ENCODE peak calls at places on chromosomes 5 and 9, in eight cellular contexts. N is hepatocyte, J is upper lobe of right lung, R is ovary, Q is prostate gland, O is HepG2, H is fibroblast of lung, V is PC-9. A is an unnamed sample. For H3K4me1, the result is how much of the 10 kb centered on the place peaks cover.

GRCh38 chr9:111966851-111967250 is 70.2 kb downstream of the UGCG start:
- DNase-seq in J (no peak), V (no peak), R (no peak), Q (no peak), N (peak), O (no peak), H (no peak), A (peak)

GRCh38 chr5:145887976-145888574 is 15.3 kb upstream of the GRXCR2 start:
- DNase-seq in Q (no peak), H (peak), J (no peak), O (peak), R (no peak), N (peak), V (peak), A (peak)

GRCh38 chr5:123176224-123176937 is 87.3 kb downstream of the PRDM6 start:
- DNase-seq in O (no peak), H (peak), R (no peak), V (no peak), Q (no peak), N (no peak), J (no peak), A (no peak)

GRCh38 chr9:127776195-127776918 is 2.1 kb downstream of the SH2D3C start:
- DNase-seq in N (no peak), O (no peak), V (no peak), Q (no peak), J (peak), H (no peak), R (no peak), A (peak)

GRCh38 chr9:137070906-137071275 is 534 bp upstream of the SAPCD2 start:
- DNase-seq in N (no peak), J (no peak), V (no peak), H (no peak), O (peak), Q (no peak), R (no peak), A (no peak)

GRCh38 chr9:18338042-18338441 is 135.9 kb upstream of the ADAMTSL1 start:
- DNase-seq in V (no peak), R (no peak), O (no peak), J (no peak), H (peak), Q (no peak), N (no peak), A (no peak)

GRCh38 chr5:83085106-83085505 is 7.8 kb downstream of the XRCC4 start:
- DNase-seq in R (no peak), O (peak), Q (no peak), V (no peak), H (no peak), N (no peak), J (no peak), A (no peak)

GRCh38 chr5:109907751-109908150 is 218.0 kb downstream of the MAN2A1 start:
- DNase-seq in H (peak), J (no peak), V (no peak), R (no peak), Q (no peak), O (no peak), N (peak), A (no peak)

GRCh38 chr5:148645527-148645926 is 8.8 kb downstream of the HTR4 start:
- DNase-seq in N (no peak), O (no peak), R (no peak), Q (no peak), J (no peak), V (no peak), H (no peak), A (no peak)

GRCh38 chr5:84378961-84379360 is 5.7 kb downstream of the EDIL3 start:
- DNase-seq in N (no peak), Q (no peak), J (no peak), R (no peak), O (no peak), V (no peak), H (peak), A (peak)

GRCh38 chr9:107386396-107386795 is 103.2 kb downstream of the KLF4 start:
- DNase-seq in O (no peak), J (no peak), V (no peak), R (no peak), N (no peak), Q (peak), H (no peak), A (no peak)

GRCh38 chr5:169838688-169839087 is 141.6 kb downstream of the INSYN2B start:
- DNase-seq in Q (no peak), R (no peak), N (no peak), V (no peak), H (no peak), O (no peak), J (no peak), A (no peak)

GRCh38 chr9:103068666-103069207 is 73.6 kb downstream of the CYLC2 start:
- DNase-seq in N (no peak), H (no peak), V (no peak), R (no peak), Q (no peak), O (no peak), J (no peak), A (no peak)

GRCh38 chr5:81579525-81579924 is 171.4 kb downstream of the SSBP2 start:
- DNase-seq in Q (no peak), N (peak), R (no peak), J (no peak), V (no peak), H (no peak), O (no peak), A (peak)

GRCh38 chr9:104802110-104802509 is 38.2 kb downstream of the NIPSNAP3B start:
- DNase-seq in Q (no peak), V (no peak), N (no peak), R (no peak), H (peak), J (no peak), O (no peak), A (no peak)

GRCh38 chr9:83334320-83334719 is 203.9 kb downstream of the FRMD3 start:
- DNase-seq in R (peak), H (peak), Q (peak), N (peak), J (peak), V (peak), O (peak), A (peak)

DNA sequence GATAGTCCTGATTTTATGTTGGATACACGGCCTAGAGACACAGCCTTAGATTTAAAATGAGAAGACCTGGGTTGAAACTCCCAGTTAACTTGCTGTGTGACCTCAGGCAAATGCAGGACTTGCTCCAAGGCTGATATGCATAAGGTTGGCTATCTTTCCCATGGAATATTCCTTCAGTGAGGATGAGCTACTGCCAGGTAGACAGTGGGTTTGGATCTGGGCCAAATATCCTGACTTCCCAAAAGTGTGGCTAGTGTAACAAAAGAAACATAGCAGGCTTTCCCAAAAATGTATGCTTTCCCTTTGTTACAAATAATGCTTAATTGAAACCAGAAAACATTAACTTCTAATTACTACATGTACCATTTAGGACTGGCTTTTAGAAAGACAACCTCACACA is 697 bp upstream of the XPA start:
- DNase-seq in O (no peak), V (no peak), R (no peak), Q (no peak), H (no peak), N (no peak), J (no peak), A (no peak)
- H3K4me3 ChIP-seq in O (peak), V (peak), R (peak), Q (no peak), H (peak), N (no peak), J (peak), A (no peak)

GRCh38 chr5:159040181-159040580 is 59.5 kb downstream of the EBF1 start:
- DNase-seq in J (no peak), Q (no peak), O (no peak), H (no peak), V (no peak), R (no peak), N (no peak), A (no peak)

GRCh38 chr5:159047081-159047480 is 52.6 kb downstream of the EBF1 start:
- DNase-seq in Q (no peak), J (no peak), N (no peak), V (no peak), R (no peak), O (no peak), H (peak), A (no peak)

GRCh38 chr5:159041754-159042153 is 58.0 kb downstream of the EBF1 start:
- DNase-seq in R (no peak), Q (no peak), H (peak), O (no peak), N (no peak), V (no peak), J (no peak), A (no peak)

GRCh38 chr5:159045165-159045811 is 54.4 kb downstream of the EBF1 start:
- DNase-seq in Q (no peak), J (no peak), R (no peak), V (no peak), H (no peak), O (no peak), N (no peak), A (no peak)

DNA sequence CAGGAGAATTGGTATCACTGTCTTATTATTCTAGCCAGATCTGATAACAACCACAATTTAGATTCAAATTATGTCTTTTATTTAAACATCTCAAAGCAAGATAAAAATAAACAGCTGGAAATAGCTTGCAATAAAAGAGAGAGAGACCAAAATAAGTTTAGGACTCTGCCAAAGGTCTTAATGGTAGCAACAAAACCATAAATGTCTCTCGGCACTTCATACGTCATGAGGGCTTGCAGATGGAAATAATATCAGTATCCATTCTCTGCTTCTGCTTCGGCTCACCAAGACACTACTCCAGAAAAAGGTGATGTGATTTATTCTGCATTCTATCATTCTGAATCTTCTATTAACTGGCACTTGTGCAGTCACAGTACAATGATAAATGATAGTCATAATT is 56.2 kb downstream of the EBF1 start:
- DNase-seq in R (no peak), N (no peak), V (no peak), Q (no peak), O (no peak), H (no peak), J (no peak), A (no peak)
- TF ChIP-seq CTCF in R (no peak), N (no peak), V (no peak), Q (no peak), O (no peak), H (no peak), J (no peak), A (no peak)

GRCh38 chr5:159182691-159183090 is 26.7 kb downstream of the RNF145 start:
- DNase-seq in Q (no peak), J (no peak), R (no peak), H (peak), V (no peak), N (no peak), O (peak), A (peak)

GRCh38 chr5:159184236-159184635 is 25.1 kb downstream of the RNF145 start:
- DNase-seq in R (no peak), Q (no peak), O (no peak), J (no peak), V (no peak), H (peak), N (no peak), A (no peak)

GRCh38 chr5:159184858-159185381 is 24.4 kb downstream of the RNF145 start:
- DNase-seq in H (peak), R (no peak), N (no peak), J (no peak), V (no peak), O (no peak), Q (no peak), A (peak)

GRCh38 chr5:159181152-159181551 is 28.2 kb downstream of the RNF145 start:
- DNase-seq in N (no peak), O (no peak), R (no peak), H (peak), Q (no peak), V (no peak), J (no peak), A (no peak)

DNA sequence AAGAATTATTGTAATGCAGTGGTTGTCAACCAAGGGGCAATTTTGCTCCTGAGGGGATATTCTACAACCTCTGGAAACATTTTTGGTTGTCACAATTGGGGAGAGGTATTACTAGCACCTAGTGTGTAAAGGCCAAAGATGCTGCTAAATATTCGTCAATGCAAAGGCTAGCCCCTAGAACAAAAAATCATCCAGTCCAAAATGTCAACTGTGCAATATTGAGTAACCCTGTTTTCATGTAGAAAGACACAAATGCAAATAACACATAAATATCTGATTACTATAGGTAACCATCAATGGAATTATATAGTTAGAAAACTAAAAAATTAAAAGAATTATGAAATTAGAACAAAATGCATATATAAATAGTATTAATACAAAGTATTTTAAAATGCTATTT is 26.1 kb downstream of the RNF145 start:
- DNase-seq in V (no peak), R (no peak), J (no peak), N (no peak), H (no peak), Q (no peak), O (no peak), A (no peak)
- H3K4me1 ChIP-seq in V (under half), R (under half), J (half or more), N (under half), H (under half), Q (under half), O (half or more), A (under half)

GRCh38 chr9:131290767-131291370 is 1.3 kb downstream of the PLPP7 start:
- DNase-seq in R (no peak), N (no peak), O (no peak), Q (no peak), J (no peak), H (no peak), V (no peak), A (no peak)

GRCh38 chr9:131289301-131290038 is at the start of gene PLPP7:
- DNase-seq in J (no peak), R (peak), O (peak), H (peak), Q (no peak), V (no peak), N (no peak), A (peak)

GRCh38 chr9:131291795-131292315 is 2.3 kb downstream of the PLPP7 start:
- DNase-seq in Q (no peak), J (no peak), R (no peak), O (no peak), H (no peak), V (no peak), N (no peak), A (no peak)

GRCh38 chr9:131288217-131288616 is 1.3 kb upstream of the PLPP7 start:
- DNase-seq in N (no peak), J (no peak), Q (no peak), H (no peak), O (no peak), R (no peak), V (no peak), A (no peak)

DNA sequence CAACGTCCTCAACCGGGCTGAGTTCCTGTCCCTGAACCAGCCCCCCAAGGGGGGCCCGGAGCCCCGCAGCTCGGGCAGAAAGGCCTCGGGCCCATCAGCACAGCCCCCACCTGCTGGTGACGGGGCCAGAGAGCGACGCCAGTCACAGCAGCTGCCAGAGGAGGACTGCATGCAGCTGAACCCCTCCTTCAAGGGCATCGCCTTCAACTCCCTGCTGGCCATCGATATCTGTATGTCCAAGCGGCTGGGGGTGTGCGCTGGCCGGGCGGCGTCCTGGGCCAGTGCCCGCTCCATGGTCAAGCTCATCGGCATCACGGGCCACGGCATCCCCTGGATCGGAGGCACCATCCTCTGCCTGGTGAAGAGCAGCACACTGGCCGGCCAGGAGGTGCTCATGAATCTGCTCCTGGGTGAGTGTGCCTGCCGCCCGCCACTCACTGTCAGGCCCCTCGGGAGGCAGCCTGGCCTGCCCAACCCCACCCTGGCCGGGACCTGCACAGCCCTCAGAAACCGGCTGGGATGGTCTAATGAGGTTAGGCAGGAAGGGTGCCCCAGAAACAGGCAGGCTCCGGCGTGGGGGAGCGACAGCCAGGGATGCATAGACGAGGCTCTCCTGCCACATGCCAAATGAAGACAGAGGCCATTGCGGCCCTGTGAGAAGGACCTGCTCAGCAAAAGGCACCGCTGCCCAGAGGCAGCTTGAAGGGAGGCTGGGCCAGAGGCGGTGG is 680 bp downstream of the PLPP7 start:
- DNase-seq in J (no peak), V (no peak), O (no peak), H (no peak), R (no peak), Q (no peak), N (no peak), A (no peak)
- H3K4me3 ChIP-seq in J (peak), V (no peak), O (peak), H (peak), R (peak), Q (peak), N (no peak), A (peak)

DNA sequence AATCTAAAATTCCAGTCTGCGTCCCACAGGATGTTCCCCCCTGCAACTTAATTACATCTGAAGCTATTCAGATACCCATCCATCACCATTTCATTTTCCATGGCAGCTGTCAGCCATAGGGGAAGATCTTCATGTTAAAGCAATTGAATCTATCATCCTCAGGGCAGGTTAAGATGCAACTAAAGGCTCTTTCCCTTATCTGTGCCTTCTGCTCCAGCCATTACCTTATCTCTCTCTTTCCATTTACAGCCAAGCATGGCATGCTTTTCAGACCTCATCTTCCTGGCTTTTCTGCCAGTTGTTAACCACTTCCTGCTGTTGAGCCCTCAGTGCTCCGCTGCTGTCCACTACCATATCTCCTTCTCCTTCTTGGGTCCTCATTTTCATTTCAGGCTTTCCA is 15.9 kb upstream of the HACD4 start:
- DNase-seq in J (no peak), V (no peak), Q (no peak), N (no peak), H (peak), R (no peak), O (no peak), A (no peak)
- TF ChIP-seq CTCF in J (no peak), V (no peak), Q (no peak), N (no peak), H (no peak), R (no peak), O (no peak), A (no peak)

GRCh38 chr5:43006411-43007202 is 33.5 kb downstream of the ANXA2R start:
- DNase-seq in H (peak), O (no peak), N (no peak), Q (no peak), J (no peak), V (no peak), R (peak), A (peak)

GRCh38 chr5:43007911-43008368 is 32.2 kb downstream of the ANXA2R start:
- DNase-seq in N (peak), Q (peak), H (peak), J (peak), O (peak), R (peak), V (peak), A (peak)

GRCh38 chr5:43007246-43007910 is 32.7 kb downstream of the ANXA2R start:
- DNase-seq in J (peak), V (peak), Q (peak), O (peak), N (peak), H (peak), R (peak), A (peak)

GRCh38 chr5:43010956-43011355 is 29.2 kb downstream of the ANXA2R start:
- DNase-seq in H (peak), J (no peak), Q (no peak), O (no peak), N (no peak), R (no peak), V (no peak), A (no peak)

GRCh38 chr5:43008369-43009158 is 31.6 kb downstream of the ANXA2R start:
- DNase-seq in V (peak), R (peak), Q (peak), H (peak), O (peak), J (peak), N (peak), A (peak)
- H3K4me1 ChIP-seq in V (under half), R (under half), Q (under half), H (under half), O (under half), J (under half), N (under half), A (under half)

GRCh38 chr9:34458967-34459355 is 356 bp downstream of the DNAI1 start:
- DNase-seq in N (no peak), H (no peak), V (no peak), J (no peak), R (peak), Q (no peak), O (no peak), A (no peak)
- H3K4me3 ChIP-seq in N (no peak), H (peak), V (peak), J (peak), R (peak), Q (no peak), O (no peak), A (peak)

A was measured in cardiac muscle cell.